ENCODE peak calls at places on chromosomes 12 and 14, in four cellular contexts. K, C, I and T are unnamed samples.

GRCh38 chr12:128025856-128026255 is 241.1 kb upstream of the TMEM132C start:
- DNase-seq in K (no peak), I (no peak), C (no peak), T (no peak)

GRCh38 chr14:45972416-45972815 is 679.2 kb downstream of the RPL10L start:
- DNase-seq in C (no peak), I (no peak), K (no peak), T (no peak)

GRCh38 chr12:10718279-10718821 is 4.8 kb downstream of the YBX3 start:
- DNase-seq in K (no peak), I (peak; percentile 40), C (no peak), T (peak; percentile 52)

GRCh38 chr12:107131832-107132616 is 38.7 kb upstream of the CRY1 start:
- DNase-seq in K (no peak), C (peak; percentile 89), I (peak; percentile 36), T (peak; percentile 39)

GRCh38 chr14:65332141-65332871 is 80.2 kb upstream of the FUT8 start:
- DNase-seq in I (no peak), K (no peak), C (no peak), T (no peak)

GRCh38 chr12:3747543-3747942 is 5.4 kb downstream of the CRACR2A start:
- DNase-seq in I (no peak), K (no peak), C (no peak), T (no peak)

GRCh38 chr12:132812631-132813305 is 15.9 kb downstream of the GOLGA3 start:
- DNase-seq in C (no peak), I (peak; percentile 1), K (no peak), T (no peak)

GRCh38 chr14:88551094-88551870 is 3.5 kb downstream of the PTPN21 start:
- DNase-seq in C (no peak), I (peak; percentile 70), K (peak; percentile 82), T (no peak)

GRCh38 chr14:75982724-75983358 is 1.0 kb upstream of the TGFB3 start:
- DNase-seq in I (peak; percentile 47), C (no peak), K (peak; percentile 84), T (no peak)